ENCODE peak calls at places on chromosome 4, in nine cellular contexts. G, V, K, L, P, M, R, Z and O are unnamed samples.

GRCh38 chr4:16449381-16449780 is 223.1 kb upstream of the TAPT1 start:
- DNase-seq in R (no peak), L (no peak), G (no peak), K (no peak), P (no peak), V (no peak), Z (no peak), M (no peak), O (no peak)

GRCh38 chr4:903066-904046 is 28.8 kb downstream of the GAK start:
- DNase-seq in R (no peak), L (no peak), Z (no peak), P (no peak), K (no peak), V (no peak), G (no peak), M (no peak), O (no peak)

GRCh38 chr4:116346750-116347149 is 738.6 kb downstream of the TRAM1L1 start:
- DNase-seq in G (no peak), K (no peak), M (no peak), R (no peak), P (no peak), Z (no peak), L (no peak), V (no peak), O (no peak)

GRCh38 chr4:86825511-86825910 is 23.7 kb downstream of the SLC10A6 start:
- DNase-seq in L (no peak), G (no peak), V (no peak), P (no peak), K (no peak), R (no peak), M (no peak), Z (no peak), O (no peak)

GRCh38 chr4:75089206-75089605 is 156.3 kb downstream of the PARM1 start:
- DNase-seq in Z (no peak), M (no peak), R (no peak), L (no peak), V (no peak), K (no peak), P (no peak), G (no peak), O (no peak)

GRCh38 chr4:4526401-4526800 is 15.4 kb downstream of the STX18 start:
- DNase-seq in V (no peak), Z (no peak), K (no peak), M (no peak), G (no peak), R (no peak), P (no peak), L (no peak), O (peak)

GRCh38 chr4:67288964-67289363 is 256.3 kb downstream of the CENPC start:
- DNase-seq in L (no peak), R (peak), M (peak), Z (no peak), P (no peak), V (no peak), K (no peak), G (no peak), O (peak)

GRCh38 chr4:112860731-112861377 is 188.6 kb upstream of the ANK2 start:
- DNase-seq in Z (no peak), P (no peak), K (no peak), R (no peak), M (no peak), L (no peak), V (no peak), G (no peak), O (no peak)

GRCh38 chr4:86011117-86011516 is 348.7 kb downstream of the MAPK10 start:
- DNase-seq in K (no peak), P (no peak), G (no peak), Z (no peak), L (no peak), V (no peak), M (no peak), R (no peak), O (no peak)

GRCh38 chr4:124890522-124890921 is 178.0 kb upstream of the ANKRD50 start:
- DNase-seq in L (no peak), Z (no peak), K (no peak), V (no peak), R (no peak), G (no peak), P (no peak), M (no peak), O (no peak)

GRCh38 chr4:89863533-89863932 is 26.6 kb upstream of the SNCA start:
- DNase-seq in R (no peak), P (no peak), V (no peak), G (no peak), L (no peak), Z (no peak), M (no peak), K (no peak), O (no peak)

GRCh38 chr4:89868261-89868660 is 26.4 kb upstream of the MMRN1 start:
- DNase-seq in K (no peak), Z (no peak), M (no peak), L (no peak), R (no peak), P (no peak), G (no peak), V (no peak), O (no peak)

GRCh38 chr4:89871211-89871610 is 23.4 kb upstream of the MMRN1 start:
- DNase-seq in R (no peak), Z (no peak), P (no peak), M (no peak), K (no peak), V (no peak), L (no peak), G (no peak), O (no peak)

DNA sequence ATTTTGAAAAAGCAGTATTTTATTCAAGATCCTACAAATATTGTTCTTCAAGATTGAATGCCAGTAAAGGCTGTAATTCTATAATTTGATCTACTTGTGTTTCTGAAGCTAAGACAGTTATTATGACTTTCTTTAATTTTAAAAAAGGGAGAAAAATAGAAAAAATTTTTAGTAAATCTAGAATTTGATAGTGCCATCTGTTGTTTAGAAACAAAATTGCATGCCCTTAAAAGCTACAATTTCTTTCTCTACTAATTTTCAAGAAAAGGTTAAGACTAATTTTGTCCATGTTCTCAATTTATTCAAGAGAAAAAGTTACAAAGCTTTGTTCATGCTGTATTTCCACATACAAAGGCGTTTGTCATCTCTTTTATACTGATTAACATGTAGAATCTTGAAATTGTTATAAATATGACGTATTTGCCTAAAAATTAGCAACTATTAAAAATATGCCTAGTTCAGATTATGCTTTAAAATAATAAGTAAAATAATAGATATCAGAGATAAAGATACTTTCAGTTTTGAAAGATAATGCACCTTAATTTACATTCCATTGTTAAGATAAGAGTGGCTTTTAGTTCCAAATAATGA is 25.6 kb upstream of the MMRN1 start:
- DNase-seq in V (no peak), Z (no peak), M (no peak), G (no peak), R (no peak), K (no peak), L (no peak), P (no peak), O (no peak)
- TF ChIP-seq CTCF in V (no peak), Z (no peak), M (peak), G (peak), R (peak), K (peak), L (peak), P (no peak), O (peak)

GRCh38 chr4:31793907-31794306 is 1073.7 kb downstream of the PCDH7 start:
- DNase-seq in M (no peak), R (no peak), L (no peak), V (no peak), G (no peak), P (no peak), Z (no peak), K (no peak), O (no peak)
- TF ChIP-seq CTCF in M (peak), R (peak), L (peak), V (no peak), G (no peak), P (no peak), Z (no peak), K (no peak), O (no peak)

GRCh38 chr4:26320159-26320452 is 708 bp upstream of the RBPJ start:
- DNase-seq in M (peak), R (peak), K (no peak), G (no peak), Z (no peak), L (no peak), V (no peak), P (no peak), O (no peak)
- TF ChIP-seq CTCF in M (no peak), R (no peak), K (no peak), G (no peak), Z (no peak), L (no peak), V (no peak), P (no peak), O (no peak)

DNA sequence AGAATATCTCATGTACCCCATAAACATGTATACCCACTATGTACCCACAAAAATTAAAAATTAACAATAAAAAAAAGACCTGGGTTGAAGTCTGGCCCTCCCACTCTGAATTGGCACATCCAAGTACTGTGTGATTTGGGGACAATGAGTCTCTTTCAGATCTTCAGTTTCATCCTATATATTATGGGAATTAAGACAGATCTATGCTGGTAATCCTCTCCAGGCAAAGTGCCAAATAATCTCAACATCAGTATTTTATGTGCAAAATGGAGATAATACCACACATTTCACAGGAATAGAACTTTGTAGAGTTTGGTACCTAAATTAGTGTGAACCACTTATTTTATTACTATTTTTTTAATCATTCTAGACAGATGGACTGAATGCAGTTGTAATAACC is 11.0 kb upstream of the SCD5 start:
- DNase-seq in G (no peak), P (no peak), V (no peak), M (no peak), Z (no peak), L (no peak), K (no peak), R (no peak), O (no peak)
- TF ChIP-seq CTCF in G (no peak), P (no peak), V (no peak), M (no peak), Z (no peak), L (no peak), K (no peak), R (no peak), O (no peak)

DNA sequence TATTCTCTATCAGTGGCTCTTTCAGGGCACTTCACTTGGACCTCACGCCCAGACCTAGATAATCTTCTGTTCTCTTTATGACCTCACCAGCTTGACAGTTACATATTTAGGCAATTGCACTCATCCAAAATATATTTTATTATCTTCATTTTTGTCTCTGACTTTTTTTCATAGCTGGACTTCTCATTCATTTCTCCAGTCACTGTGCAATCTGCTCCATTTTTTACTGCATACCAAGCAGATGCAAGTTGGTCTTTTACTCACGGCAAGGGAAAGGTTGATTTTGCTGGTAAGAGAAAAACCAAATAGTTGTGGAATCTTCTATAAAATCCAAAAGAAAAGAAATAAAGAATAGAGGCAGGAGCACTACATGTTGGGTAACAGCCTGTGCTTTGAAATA is 31.7 kb downstream of the MAD2L1 start:
- DNase-seq in V (no peak), M (no peak), L (no peak), G (no peak), Z (no peak), K (no peak), R (no peak), P (no peak), O (no peak)
- TF ChIP-seq CTCF in V (no peak), M (no peak), L (no peak), G (no peak), Z (no peak), K (no peak), R (no peak), P (no peak), O (no peak)

GRCh38 chr4:177171588-177171987 is 138.1 kb upstream of the NEIL3 start:
- DNase-seq in P (no peak), V (no peak), L (no peak), G (no peak), K (no peak), R (no peak), Z (no peak), M (no peak), O (no peak)

GRCh38 chr4:177177446-177178160 is 132.1 kb upstream of the NEIL3 start:
- DNase-seq in K (no peak), P (no peak), Z (no peak), G (no peak), M (no peak), R (no peak), L (no peak), V (no peak), O (no peak)

GRCh38 chr4:177175473-177175872 is 134.2 kb upstream of the NEIL3 start:
- DNase-seq in R (no peak), V (no peak), L (no peak), M (no peak), G (no peak), Z (no peak), P (no peak), K (no peak), O (no peak)
- TF ChIP-seq CTCF in R (no peak), V (no peak), L (no peak), M (no peak), G (no peak), Z (no peak), P (no peak), K (no peak), O (no peak)

GRCh38 chr4:7195546-7196282 is 3.4 kb downstream of the SORCS2 start:
- DNase-seq in R (no peak), V (no peak), P (peak), G (peak), L (no peak), Z (no peak), M (no peak), K (no peak), O (no peak)
- TF ChIP-seq CTCF in R (no peak), V (no peak), P (no peak), G (no peak), L (no peak), Z (no peak), M (no peak), K (no peak), O (no peak)

GRCh38 chr4:169009281-169010124 is 552 bp downstream of the CBR4 start:
- DNase-seq in M (peak), V (peak), P (peak), G (peak), L (peak), Z (peak), K (peak), R (peak), O (no peak)

GRCh38 chr4:169008478-169008877 is 1.6 kb downstream of the CBR4 start:
- DNase-seq in M (no peak), Z (no peak), G (no peak), K (no peak), V (no peak), R (no peak), P (no peak), L (no peak), O (no peak)

GRCh38 chr4:169012049-169012448 is 2.0 kb upstream of the CBR4 start:
- DNase-seq in K (no peak), G (no peak), V (no peak), M (no peak), R (no peak), P (no peak), Z (no peak), L (no peak), O (no peak)

GRCh38 chr4:169013396-169013795 is 3.3 kb upstream of the CBR4 start:
- DNase-seq in V (no peak), M (no peak), L (no peak), K (no peak), Z (no peak), G (no peak), P (no peak), R (no peak), O (no peak)

DNA sequence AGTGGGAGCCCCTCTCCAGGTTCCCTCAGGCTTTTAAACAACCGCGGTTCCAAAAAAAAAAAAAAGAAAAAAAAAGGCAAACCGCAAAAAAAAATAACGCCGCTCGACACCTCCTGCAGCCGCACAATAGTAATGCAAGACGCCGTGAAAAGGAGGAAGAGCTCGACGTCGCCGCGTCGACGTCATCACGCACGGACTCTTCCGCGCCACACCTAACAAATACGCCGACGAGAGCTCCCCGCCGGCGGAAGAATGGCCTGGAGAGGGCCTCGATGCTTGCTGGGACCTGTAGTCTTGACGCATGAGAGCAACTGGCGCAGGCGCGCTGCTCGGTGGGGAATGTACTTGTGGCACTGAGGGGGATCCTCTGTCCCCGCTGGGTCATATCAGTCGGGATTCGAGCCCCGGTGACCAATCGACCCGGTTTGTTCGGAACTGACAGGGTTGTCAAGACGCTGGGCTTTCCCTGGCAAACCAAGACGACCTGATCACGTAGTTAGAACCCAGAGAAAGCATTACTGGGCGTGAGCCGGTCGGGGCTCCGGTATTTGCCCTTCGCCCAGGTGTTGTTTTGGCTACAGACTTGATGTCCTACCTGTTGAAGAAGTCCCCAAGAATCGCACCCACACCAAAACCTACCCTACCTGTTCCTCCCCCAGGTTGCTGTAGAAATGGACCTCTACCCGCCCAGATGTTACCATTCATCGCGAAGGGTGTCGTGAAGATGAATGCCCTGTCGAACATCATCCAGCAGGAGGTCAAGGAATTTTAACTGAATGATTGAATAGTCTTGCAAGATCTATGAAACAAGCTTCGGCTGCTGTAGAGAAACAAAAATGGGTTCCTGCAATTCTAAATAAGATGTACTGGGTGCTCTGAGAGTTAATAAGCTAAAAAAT is at the start of gene CBR4:
- DNase-seq in L (peak), G (peak), K (peak), M (peak), P (peak), V (peak), Z (peak), R (peak), O (peak)
- TF ChIP-seq CTCF in L (peak), G (no peak), K (peak), M (no peak), P (peak), V (no peak), Z (no peak), R (peak), O (peak)

DNA sequence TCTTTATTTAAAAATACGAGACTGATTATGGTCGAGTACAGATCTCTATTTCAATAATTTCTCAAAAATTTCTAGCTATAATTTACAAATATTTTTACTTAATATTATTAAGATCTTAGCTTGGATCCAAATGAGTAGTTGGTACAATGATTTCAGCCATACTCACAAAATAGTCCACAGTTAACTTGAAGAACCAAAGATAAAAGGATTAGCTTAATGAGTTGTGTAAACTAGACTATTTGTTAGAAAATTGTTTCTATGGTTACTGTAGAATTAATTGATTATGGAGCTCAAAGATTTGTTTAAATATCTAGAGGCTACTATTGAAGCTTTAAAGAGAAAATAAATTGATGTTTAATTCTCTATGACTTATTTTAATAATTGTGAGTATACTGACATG is 1.6 kb downstream of the UGT2B10 start:
- DNase-seq in M (no peak), P (no peak), Z (no peak), L (no peak), K (no peak), G (no peak), V (no peak), R (no peak), O (no peak)
- TF ChIP-seq CTCF in M (no peak), P (no peak), Z (no peak), L (no peak), K (no peak), G (no peak), V (no peak), R (no peak), O (no peak)